ENCODE peak calls at places on chromosomes 3 and 15, in six cellular contexts. U is IMR-90, N is K562, R is heart left ventricle, L is ovary, S is tibial nerve. D is an unnamed sample.

GRCh38 chr3:27542469-27542868 is 58.3 kb upstream of the SLC4A7 start:
- DNase-seq in U (no peak), N (no peak), R (no peak), L (no peak), S (no peak), D (no peak)

GRCh38 chr15:43370310-43370974 is 401 bp downstream of the ZSCAN29 start:
- DNase-seq in U (peak), N (peak), R (peak), L (no peak), S (no peak), D (peak)

GRCh38 chr3:170220871-170221270 is 1.4 kb upstream of the PRKCI start:
- DNase-seq in U (peak), N (no peak), R (no peak), L (no peak), S (no peak), D (no peak)

GRCh38 chr3:41117398-41117870 is 81.9 kb upstream of the CTNNB1 start:
- DNase-seq in U (peak), N (peak), R (peak), L (peak), S (peak), D (peak)

GRCh38 chr15:80906159-80906775 is 83.4 kb downstream of the MESD start:
- DNase-seq in U (peak), N (no peak), R (no peak), L (no peak), S (no peak), D (no peak)

GRCh38 chr15:79071901-79072300 is 18.7 kb downstream of the RASGRF1 start:
- DNase-seq in U (no peak), N (no peak), R (peak), L (no peak), S (peak), D (no peak)

GRCh38 chr3:69079269-69080159 is 651 bp downstream of the UBA3 start:
- DNase-seq in U (no peak), N (peak), R (peak), L (no peak), S (no peak), D (peak)

GRCh38 chr15:74854453-74854852 is 11.5 kb upstream of the ULK3 start:
- DNase-seq in U (no peak), N (no peak), R (no peak), L (no peak), S (no peak), D (no peak)

GRCh38 chr15:65028921-65029735 is at the start of gene MTFMT:
- DNase-seq in U (peak), N (peak), R (peak), L (peak), S (peak), D (peak)
- TF ChIP-seq POLR2A in U (peak), N (peak), R (peak), L (peak), S (peak), D (peak)

GRCh38 chr15:67520976-67521769 is at the start of gene C15orf61:
- DNase-seq in U (peak), N (peak), R (peak), L (peak), S (peak), D (peak)
- TF ChIP-seq POLR2A in U (peak), N (peak), R (peak), L (peak), S (peak), D (peak)

GRCh38 chr3:9951126-9951525 is 1.1 kb downstream of the PRRT3 start:
- DNase-seq in U (no peak), N (no peak), R (no peak), L (no peak), S (no peak), D (peak)
- TF ChIP-seq POLR2A in U (no peak), N (no peak), R (no peak), L (no peak), S (no peak), D (no peak)

GRCh38 chr3:141412087-141412935 is 44.0 kb downstream of the ZBTB38 start:
- DNase-seq in U (peak), N (no peak), R (peak), L (peak), S (peak), D (no peak)
- TF ChIP-seq POLR2A in U (peak), N (no peak), R (no peak), L (no peak), S (no peak), D (no peak)

GRCh38 chr15:67254238-67255175 is at the start of the genes AAGAB and IQCH:
- DNase-seq in U (peak), N (peak), R (peak), L (peak), S (peak), D (peak)
- TF ChIP-seq POLR2A in U (peak), N (peak), R (peak), L (peak), S (no peak), D (peak)

GRCh38 chr3:194685050-194685722 is 497 bp upstream of the FAM43A start:
- DNase-seq in U (no peak), N (no peak), R (no peak), L (no peak), S (no peak), D (no peak)

GRCh38 chr3:194686414-194686815 is 732 bp downstream of the FAM43A start:
- DNase-seq in U (no peak), N (no peak), R (no peak), L (no peak), S (no peak), D (no peak)

GRCh38 chr3:194686816-194687637 is 1.3 kb downstream of the FAM43A start:
- DNase-seq in U (peak), N (no peak), R (peak), L (peak), S (peak), D (peak)

GRCh38 chr3:194687638-194688206 is 2.0 kb downstream of the FAM43A start:
- DNase-seq in U (peak), N (no peak), R (peak), L (peak), S (peak), D (peak)

GRCh38 chr3:194685723-194686413 is at the start of gene FAM43A:
- DNase-seq in U (peak), N (peak), R (peak), L (peak), S (peak), D (peak)
- TF ChIP-seq POLR2A in U (peak), N (no peak), R (peak), L (peak), S (peak), D (peak)

GRCh38 chr3:48678566-48679380 is 6.9 kb downstream of the NCKIPSD start:
- DNase-seq in U (no peak), N (no peak), R (no peak), L (no peak), S (no peak), D (no peak)
- TF ChIP-seq POLR2A in U (no peak), N (no peak), R (no peak), L (no peak), S (no peak), D (no peak)

DNA sequence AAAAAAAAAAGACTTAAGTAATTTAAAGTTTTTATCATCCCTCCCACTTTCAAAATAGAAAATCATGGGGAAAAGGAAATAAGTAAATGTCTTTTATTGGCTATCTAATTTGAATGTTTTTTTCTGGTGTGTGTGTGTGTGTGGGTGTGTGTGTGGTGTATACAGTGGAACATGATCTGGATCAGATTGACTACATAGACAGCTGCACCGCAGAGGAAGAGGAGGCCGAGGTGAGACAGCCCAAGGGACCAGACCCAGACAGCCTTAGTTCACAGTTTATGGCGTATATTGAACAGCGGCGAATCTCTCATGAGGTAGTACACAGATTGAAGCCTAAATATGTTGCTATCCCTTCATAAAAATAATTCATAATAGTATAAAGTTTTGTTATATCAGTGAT is 44.5 kb downstream of the LRCH3 start:
- DNase-seq in U (no peak), N (no peak), R (no peak), L (no peak), S (no peak), D (no peak)
- TF ChIP-seq POLR2A in U (no peak), N (no peak), R (no peak), L (no peak), S (no peak), D (no peak)

D was measured in NB4.